ENCODE peak calls at places on chromosomes 12 and 14, in eight cellular contexts. One of them, this sample, is unnamed.

GRCh38 chr12:88577537-88577936 is 2.7 kb downstream of the KITLG start:
- DNase-seq in A549: peak
- DNase-seq in hepatocyte: no peak
- DNase-seq in psoas muscle: no peak
- DNase-seq in CD8-positive, alpha-beta T cell: no peak
- DNase-seq in fibroblast of lung: no peak
- DNase-seq in H1: no peak
- DNase-seq in transverse colon: no peak
- DNase-seq in this sample: no peak

GRCh38 chr12:3436496-3437060 is 54.4 kb upstream of the PRMT8 start:
- DNase-seq in psoas muscle: no peak
- DNase-seq in CD8-positive, alpha-beta T cell: no peak
- DNase-seq in hepatocyte: no peak
- DNase-seq in A549: no peak
- DNase-seq in fibroblast of lung: no peak
- DNase-seq in transverse colon: no peak
- DNase-seq in H1: no peak
- DNase-seq in this sample: no peak

GRCh38 chr12:4451694-4452093 is 6.1 kb upstream of the FGF6 start:
- DNase-seq in fibroblast of lung: no peak
- DNase-seq in transverse colon: no peak
- DNase-seq in A549: no peak
- DNase-seq in CD8-positive, alpha-beta T cell: no peak
- DNase-seq in H1: no peak
- DNase-seq in psoas muscle: no peak
- DNase-seq in hepatocyte: no peak
- DNase-seq in this sample: no peak

GRCh38 chr12:105840384-105840783 is 298.4 kb downstream of the NUAK1 start:
- DNase-seq in hepatocyte: no peak
- DNase-seq in transverse colon: no peak
- DNase-seq in CD8-positive, alpha-beta T cell: no peak
- DNase-seq in A549: no peak
- DNase-seq in H1: no peak
- DNase-seq in psoas muscle: no peak
- DNase-seq in fibroblast of lung: no peak
- DNase-seq in this sample: no peak

GRCh38 chr12:3179731-3180130 is 102.6 kb downstream of the TSPAN9 start:
- DNase-seq in hepatocyte: no peak
- DNase-seq in CD8-positive, alpha-beta T cell: no peak
- DNase-seq in transverse colon: no peak
- DNase-seq in A549: no peak
- DNase-seq in psoas muscle: no peak
- DNase-seq in fibroblast of lung: no peak
- DNase-seq in H1: no peak
- DNase-seq in this sample: no peak

GRCh38 chr12:69345742-69346141 is 2.4 kb upstream of the LYZ start:
- DNase-seq in psoas muscle: no peak
- DNase-seq in transverse colon: no peak
- DNase-seq in CD8-positive, alpha-beta T cell: no peak
- DNase-seq in A549: no peak
- DNase-seq in H1: no peak
- DNase-seq in hepatocyte: no peak
- DNase-seq in fibroblast of lung: no peak
- DNase-seq in this sample: no peak

GRCh38 chr14:41230683-41231082 is 376.0 kb upstream of the LRFN5 start:
- DNase-seq in hepatocyte: no peak
- DNase-seq in fibroblast of lung: no peak
- DNase-seq in psoas muscle: no peak
- DNase-seq in A549: no peak
- DNase-seq in H1: no peak
- DNase-seq in transverse colon: no peak
- DNase-seq in CD8-positive, alpha-beta T cell: no peak
- DNase-seq in this sample: no peak

GRCh38 chr12:124211753-124212152 is 83.1 kb upstream of the RFLNA start:
- DNase-seq in H1: no peak
- DNase-seq in hepatocyte: no peak
- DNase-seq in transverse colon: no peak
- DNase-seq in psoas muscle: no peak
- DNase-seq in fibroblast of lung: no peak
- DNase-seq in A549: no peak
- DNase-seq in CD8-positive, alpha-beta T cell: no peak
- DNase-seq in this sample: no peak

GRCh38 chr14:36271222-36271621 is 49.2 kb downstream of the MBIP start:
- DNase-seq in hepatocyte: no peak
- DNase-seq in fibroblast of lung: no peak
- DNase-seq in H1: no peak
- DNase-seq in psoas muscle: no peak
- DNase-seq in CD8-positive, alpha-beta T cell: no peak
- DNase-seq in A549: no peak
- DNase-seq in transverse colon: no peak
- DNase-seq in this sample: no peak

GRCh38 chr12:124506145-124506831 is 61.1 kb downstream of the NCOR2 start:
- DNase-seq in A549: no peak
- DNase-seq in CD8-positive, alpha-beta T cell: no peak
- DNase-seq in psoas muscle: peak
- DNase-seq in hepatocyte: peak
- DNase-seq in fibroblast of lung: no peak
- DNase-seq in H1: no peak
- DNase-seq in transverse colon: peak
- DNase-seq in this sample: peak

GRCh38 chr14:55052259-55052930 is 948 bp downstream of the MAPK1IP1L start:
- DNase-seq in fibroblast of lung: peak
- DNase-seq in transverse colon: no peak
- DNase-seq in psoas muscle: no peak
- DNase-seq in CD8-positive, alpha-beta T cell: no peak
- DNase-seq in A549: no peak
- DNase-seq in hepatocyte: peak
- DNase-seq in H1: no peak
- DNase-seq in this sample: no peak

GRCh38 chr12:63319386-63319785 is 168.4 kb upstream of the AVPR1A start:
- DNase-seq in CD8-positive, alpha-beta T cell: no peak
- DNase-seq in psoas muscle: no peak
- DNase-seq in fibroblast of lung: no peak
- DNase-seq in A549: peak
- DNase-seq in hepatocyte: peak
- DNase-seq in H1: no peak
- DNase-seq in transverse colon: no peak
- DNase-seq in this sample: no peak

GRCh38 chr14:32010561-32011188 is 66.4 kb upstream of the ARHGAP5 start:
- DNase-seq in transverse colon: no peak
- DNase-seq in fibroblast of lung: peak
- DNase-seq in hepatocyte: peak
- DNase-seq in psoas muscle: no peak
- DNase-seq in A549: peak
- DNase-seq in H1: no peak
- DNase-seq in CD8-positive, alpha-beta T cell: no peak
- DNase-seq in this sample: no peak

GRCh38 chr14:72476657-72477499 is 417.0 kb downstream of the DPF3 start:
- DNase-seq in psoas muscle: no peak
- DNase-seq in fibroblast of lung: peak
- DNase-seq in hepatocyte: peak
- DNase-seq in H1: no peak
- DNase-seq in transverse colon: peak
- DNase-seq in A549: peak
- DNase-seq in CD8-positive, alpha-beta T cell: peak
- DNase-seq in this sample: peak

GRCh38 chr12:50394469-50395029 is 1.9 kb downstream of the FAM186A start:
- DNase-seq in H1: no peak
- DNase-seq in psoas muscle: no peak
- DNase-seq in hepatocyte: no peak
- DNase-seq in transverse colon: no peak
- DNase-seq in fibroblast of lung: no peak
- DNase-seq in A549: no peak
- DNase-seq in CD8-positive, alpha-beta T cell: no peak
- DNase-seq in this sample: no peak

GRCh38 chr12:34402899-34403705 is 380.8 kb downstream of the ALG10 start:
- DNase-seq in H1: peak
- DNase-seq in transverse colon: peak
- DNase-seq in fibroblast of lung: no peak
- DNase-seq in A549: no peak
- DNase-seq in hepatocyte: no peak
- DNase-seq in CD8-positive, alpha-beta T cell: no peak
- DNase-seq in psoas muscle: peak
- DNase-seq in this sample: no peak

GRCh38 chr12:107514887-107515445 is 170.6 kb upstream of the PWP1 start:
- DNase-seq in psoas muscle: no peak
- DNase-seq in transverse colon: no peak
- DNase-seq in H1: no peak
- DNase-seq in CD8-positive, alpha-beta T cell: no peak
- DNase-seq in fibroblast of lung: peak
- DNase-seq in A549: peak
- DNase-seq in hepatocyte: no peak
- DNase-seq in this sample: no peak

GRCh38 chr12:53601296-53601847 is 24.8 kb downstream of the ATF7 start:
- DNase-seq in A549: no peak
- DNase-seq in H1: no peak
- DNase-seq in psoas muscle: no peak
- DNase-seq in hepatocyte: no peak
- DNase-seq in CD8-positive, alpha-beta T cell: no peak
- DNase-seq in transverse colon: no peak
- DNase-seq in fibroblast of lung: peak
- DNase-seq in this sample: no peak

GRCh38 chr12:120457133-120457532 is 10.9 kb downstream of the GATC start:
- DNase-seq in A549: peak
- DNase-seq in transverse colon: no peak
- DNase-seq in psoas muscle: no peak
- DNase-seq in H1: no peak
- DNase-seq in hepatocyte: no peak
- DNase-seq in fibroblast of lung: no peak
- DNase-seq in CD8-positive, alpha-beta T cell: no peak
- DNase-seq in this sample: no peak

GRCh38 chr12:122889658-122890561 is 6.0 kb downstream of the VPS37B start:
- DNase-seq in fibroblast of lung: no peak
- DNase-seq in transverse colon: no peak
- DNase-seq in hepatocyte: no peak
- DNase-seq in CD8-positive, alpha-beta T cell: no peak
- DNase-seq in H1: no peak
- DNase-seq in A549: no peak
- DNase-seq in psoas muscle: no peak
- DNase-seq in this sample: no peak

GRCh38 chr14:75158843-75159614 is 17.4 kb downstream of the TMED10 start:
- DNase-seq in psoas muscle: no peak
- DNase-seq in fibroblast of lung: no peak
- DNase-seq in transverse colon: no peak
- DNase-seq in H1: no peak
- DNase-seq in CD8-positive, alpha-beta T cell: no peak
- DNase-seq in A549: peak
- DNase-seq in hepatocyte: no peak
- DNase-seq in this sample: no peak

GRCh38 chr14:54257424-54257823 is 139.4 kb upstream of the CDKN3 start:
- DNase-seq in CD8-positive, alpha-beta T cell: no peak
- DNase-seq in psoas muscle: no peak
- DNase-seq in H1: no peak
- DNase-seq in transverse colon: no peak
- DNase-seq in hepatocyte: no peak
- DNase-seq in fibroblast of lung: no peak
- DNase-seq in A549: no peak
- DNase-seq in this sample: no peak

DNA sequence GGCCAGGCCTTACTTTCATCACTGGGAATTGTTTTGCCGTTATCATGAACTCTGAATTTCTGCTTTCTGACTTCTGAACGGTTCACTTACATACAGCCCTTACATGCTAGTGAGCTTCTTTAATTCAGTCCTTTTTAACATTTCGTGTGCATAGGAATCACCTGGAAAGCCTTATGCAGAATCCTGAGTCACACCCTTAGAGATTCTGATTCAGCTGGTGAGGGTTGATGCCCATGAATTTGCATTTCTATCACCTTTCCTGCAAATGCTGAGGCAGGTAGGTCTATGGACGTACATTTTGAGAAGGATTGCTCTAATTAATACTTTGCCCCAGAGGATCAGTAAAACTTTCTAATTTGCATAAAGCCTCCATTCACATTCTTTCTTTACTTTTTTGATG is 44.0 kb downstream of the PPHLN1 start:
- DNase-seq in CD8-positive, alpha-beta T cell: no peak
- DNase-seq in transverse colon: no peak
- DNase-seq in A549: no peak
- DNase-seq in hepatocyte: no peak
- DNase-seq in fibroblast of lung: no peak
- DNase-seq in H1: no peak
- DNase-seq in psoas muscle: no peak
- DNase-seq in this sample: no peak
- H3K4me3 ChIP-seq in CD8-positive, alpha-beta T cell: no peak
- H3K4me3 ChIP-seq in transverse colon: no peak
- H3K4me3 ChIP-seq in A549: no peak
- H3K4me3 ChIP-seq in hepatocyte: no peak
- H3K4me3 ChIP-seq in fibroblast of lung: no peak
- H3K4me3 ChIP-seq in H1: peak
- H3K4me3 ChIP-seq in psoas muscle: no peak
- H3K4me3 ChIP-seq in this sample: no peak

GRCh38 chr14:101966742-101967141 is 2.4 kb downstream of the DYNC1H1 start:
- DNase-seq in H1: no peak
- DNase-seq in psoas muscle: no peak
- DNase-seq in fibroblast of lung: no peak
- DNase-seq in transverse colon: no peak
- DNase-seq in hepatocyte: no peak
- DNase-seq in A549: no peak
- DNase-seq in CD8-positive, alpha-beta T cell: no peak
- DNase-seq in this sample: no peak
- H3K4me3 ChIP-seq in H1: peak
- H3K4me3 ChIP-seq in psoas muscle: peak
- H3K4me3 ChIP-seq in fibroblast of lung: peak
- H3K4me3 ChIP-seq in transverse colon: no peak
- H3K4me3 ChIP-seq in hepatocyte: no peak
- H3K4me3 ChIP-seq in A549: peak
- H3K4me3 ChIP-seq in CD8-positive, alpha-beta T cell: no peak
- H3K4me3 ChIP-seq in this sample: no peak

DNA sequence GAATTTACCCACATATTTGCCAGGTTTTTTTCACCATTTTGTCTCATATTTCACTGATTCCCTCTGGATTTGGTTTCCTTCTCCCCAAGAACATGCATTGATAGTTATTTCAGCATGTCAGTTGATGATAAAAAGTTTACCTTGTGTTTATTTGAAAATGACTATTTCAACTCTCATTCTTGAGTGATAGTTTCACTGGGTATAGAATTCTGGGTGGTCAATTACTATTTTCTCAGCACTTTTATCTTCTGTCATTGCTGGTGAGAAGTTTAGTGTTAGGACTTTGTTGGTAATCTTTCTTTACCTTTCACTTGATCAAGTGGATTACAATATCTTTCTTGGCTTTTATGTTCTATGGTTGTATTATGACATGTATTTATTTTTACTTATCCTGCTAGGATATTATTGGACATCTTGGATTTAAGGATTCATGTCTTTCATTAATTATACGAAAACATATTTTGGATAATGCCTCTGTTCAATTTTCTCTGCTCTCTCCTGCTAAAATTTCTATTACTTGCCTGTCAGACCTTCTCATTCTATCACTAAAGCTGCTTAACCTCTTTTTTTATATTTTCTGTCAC is 338.6 kb downstream of the MED13L start:
- DNase-seq in fibroblast of lung: no peak
- DNase-seq in CD8-positive, alpha-beta T cell: no peak
- DNase-seq in psoas muscle: no peak
- DNase-seq in A549: no peak
- DNase-seq in transverse colon: no peak
- DNase-seq in hepatocyte: no peak
- DNase-seq in H1: no peak
- DNase-seq in this sample: no peak
- H3K4me3 ChIP-seq in fibroblast of lung: no peak
- H3K4me3 ChIP-seq in CD8-positive, alpha-beta T cell: no peak
- H3K4me3 ChIP-seq in psoas muscle: no peak
- H3K4me3 ChIP-seq in A549: no peak
- H3K4me3 ChIP-seq in transverse colon: no peak
- H3K4me3 ChIP-seq in hepatocyte: no peak
- H3K4me3 ChIP-seq in H1: no peak
- H3K4me3 ChIP-seq in this sample: no peak

GRCh38 chr14:78752789-78753188 is 582.6 kb downstream of the NRXN3 start:
- DNase-seq in CD8-positive, alpha-beta T cell: no peak
- DNase-seq in A549: peak
- DNase-seq in H1: no peak
- DNase-seq in transverse colon: peak
- DNase-seq in fibroblast of lung: no peak
- DNase-seq in hepatocyte: peak
- DNase-seq in psoas muscle: no peak
- DNase-seq in this sample: no peak
- H3K4me3 ChIP-seq in CD8-positive, alpha-beta T cell: no peak
- H3K4me3 ChIP-seq in A549: no peak
- H3K4me3 ChIP-seq in H1: no peak
- H3K4me3 ChIP-seq in transverse colon: no peak
- H3K4me3 ChIP-seq in fibroblast of lung: no peak
- H3K4me3 ChIP-seq in hepatocyte: no peak
- H3K4me3 ChIP-seq in psoas muscle: no peak
- H3K4me3 ChIP-seq in this sample: no peak

This sample was measured in thyroid gland.